ENCODE peak calls at places on chromosomes 16 and 17, in ten cellular contexts. F is left ventricle myocardium inferior; Y is tibial artery; H is NCI-H69; E is central memory CD4-positive, alpha-beta T cell; L is ecto neural progenitor cell; T is HCEC 1CT; M is HS-5; Q is renal cortical epithelial cell; R is Peyer's patch. X is an unnamed sample.

GRCh38 chr17:71114911-71115668 is 945.8 kb downstream of the KCNJ2 start:
- DNase-seq in L (no peak), H (no peak), M (no peak), T (no peak), R (no peak), Q (no peak), Y (no peak), F (no peak), E (no peak), X (no peak)

GRCh38 chr17:19383681-19384470 is 3.1 kb downstream of the MFAP4 start:
- DNase-seq in L (no peak), M (no peak), T (no peak), F (peak; percentile 53), R (no peak), H (no peak), E (no peak), Y (peak; percentile 67), Q (no peak), X (no peak)

GRCh38 chr17:28758411-28759121 is 14.8 kb downstream of the TRAF4 start:
- DNase-seq in T (no peak), E (no peak), M (no peak), F (no peak), H (no peak), R (no peak), Y (no peak), Q (no peak), L (no peak), X (no peak)

GRCh38 chr16:88703486-88704309 is 2.5 kb downstream of the RNF166 start:
- DNase-seq in E (peak; percentile 73), Q (no peak), H (no peak), T (no peak), R (no peak), Y (no peak), M (no peak), L (no peak), F (peak; percentile 55), X (no peak)

GRCh38 chr16:10642964-10643363 is 51.8 kb downstream of the TEKT5 start:
- DNase-seq in Y (no peak), F (no peak), R (no peak), T (no peak), L (no peak), Q (no peak), E (no peak), H (no peak), M (no peak), X (no peak)

GRCh38 chr17:78197147-78197830 is 10.1 kb downstream of the AFMID start:
- DNase-seq in R (no peak), T (no peak), E (no peak), L (no peak), Y (no peak), F (peak; percentile 42), Q (no peak), H (peak; percentile 49), M (no peak), X (peak; percentile 30)

GRCh38 chr16:49858200-49859129 is 2.6 kb upstream of the ZNF423 start:
- DNase-seq in M (no peak), H (peak; percentile 75), Y (peak; percentile 59), R (peak; percentile 63), L (peak; percentile 79), F (peak; percentile 55), Q (no peak), E (no peak), T (no peak), X (no peak)

GRCh38 chr17:54867634-54868033 is 33.0 kb upstream of the TOM1L1 start:
- DNase-seq in T (no peak), F (no peak), M (no peak), Q (no peak), E (no peak), Y (no peak), R (no peak), L (no peak), H (no peak), X (no peak)

GRCh38 chr17:44360826-44361225 is 2.8 kb downstream of the FAM171A2 start:
- DNase-seq in L (peak; percentile 74), T (peak; percentile 15), Y (no peak), E (no peak), R (no peak), H (peak; percentile 50), M (no peak), Q (peak; percentile 27), F (no peak), X (peak; percentile 22)

GRCh38 chr16:30368122-30368791 is 2.0 kb downstream of the TBC1D10B start:
- DNase-seq in T (peak; percentile 60), H (peak; percentile 46), L (peak; percentile 44), M (peak; percentile 29), Y (peak; percentile 57), F (no peak), Q (peak; percentile 43), R (no peak), E (no peak), X (peak; percentile 46)

GRCh38 chr17:71437176-71437575 is 683.6 kb upstream of the SOX9 start:
- DNase-seq in Y (no peak), R (no peak), Q (no peak), T (no peak), H (no peak), M (no peak), E (no peak), F (no peak), L (no peak), X (peak; percentile 32)

GRCh38 chr17:40558300-40558584 is 7.0 kb downstream of the CCR7 start:
- DNase-seq in M (no peak), F (no peak), Q (no peak), E (no peak), R (peak; percentile 16), L (no peak), H (no peak), Y (no peak), T (no peak), X (no peak)